ENCODE peak calls at places on chromosomes 16 and 17, in six cellular contexts. J, E, N, F, Q and U are unnamed samples.

GRCh38 chr17:62627904-62628603 is 584 bp downstream of the MRC2 start:
- DNase-seq in E (peak; percentile 53), N (peak; percentile 55), Q (no peak), J (peak; percentile 77), F (peak; percentile 55), U (peak; percentile 43)

GRCh38 chr17:11006530-11006929 is 168.6 kb upstream of the PIRT start:
- DNase-seq in Q (no peak), N (no peak), F (no peak), E (no peak), J (no peak), U (no peak)

GRCh38 chr17:10663231-10663630 is 6.1 kb upstream of the MYH3 start:
- DNase-seq in Q (no peak), F (no peak), J (no peak), N (no peak), E (no peak), U (no peak)

GRCh38 chr16:75377971-75378386 is 55.3 kb downstream of the CFDP1 start:
- DNase-seq in J (peak; percentile 95), E (peak; percentile 73), N (peak; percentile 18), Q (no peak), F (no peak), U (peak; percentile 84)

GRCh38 chr17:35359396-35359795 is 14.0 kb downstream of the SLFN11 start:
- DNase-seq in J (no peak), Q (no peak), N (no peak), F (no peak), E (no peak), U (no peak)

GRCh38 chr17:82602986-82603385 is 45.3 kb downstream of the WDR45B start:
- DNase-seq in J (no peak), F (no peak), Q (no peak), N (no peak), E (no peak), U (no peak)

GRCh38 chr16:86690970-86691369 is 112.6 kb downstream of the FOXL1 start:
- DNase-seq in J (no peak), E (no peak), Q (no peak), F (no peak), N (no peak), U (no peak)

GRCh38 chr17:39213852-39214251 is 11.9 kb downstream of the STAC2 start:
- DNase-seq in F (no peak), J (no peak), N (peak; percentile 76), Q (no peak), E (no peak), U (peak; percentile 44)

GRCh38 chr17:50043290-50044148 is 12.4 kb upstream of the ITGA3 start:
- DNase-seq in Q (no peak), E (no peak), N (no peak), F (no peak), J (no peak), U (no peak)

GRCh38 chr16:27924411-27925118 is 138.9 kb downstream of the GSG1L start:
- DNase-seq in J (no peak), E (no peak), N (no peak), F (no peak), Q (no peak), U (no peak)

GRCh38 chr17:7769854-7770253 is 52.3 kb downstream of the DNAH2 start:
- DNase-seq in F (no peak), J (no peak), Q (no peak), N (no peak), E (no peak), U (no peak)

GRCh38 chr17:56597495-56597990 is 4.0 kb downstream of the NOG start:
- DNase-seq in J (no peak), N (no peak), F (no peak), Q (peak; percentile 8), E (peak; percentile 57), U (peak; percentile 67)

GRCh38 chr16:26454102-26454501 is 612.6 kb upstream of the C16orf82 start:
- DNase-seq in Q (no peak), F (no peak), N (no peak), J (no peak), E (no peak), U (no peak)

GRCh38 chr17:64718058-64718457 is 56.0 kb upstream of the SMURF2 start:
- DNase-seq in E (no peak), N (no peak), F (no peak), J (no peak), Q (no peak), U (peak; percentile 49)

GRCh38 chr17:17358060-17358751 is 55.0 kb downstream of the NT5M start:
- DNase-seq in E (no peak), F (no peak), Q (no peak), J (no peak), N (no peak), U (no peak)

GRCh38 chr16:89363621-89364393 is 126.6 kb downstream of the ANKRD11 start:
- DNase-seq in N (peak; percentile 65), J (peak; percentile 84), F (no peak), E (peak; percentile 58), Q (peak; percentile 48), U (peak; percentile 77)

GRCh38 chr17:32798938-32799337 is 78.0 kb downstream of the MYO1D start:
- DNase-seq in Q (no peak), F (no peak), J (no peak), E (no peak), N (no peak), U (no peak)

GRCh38 chr17:47808830-47809480 is 12.6 kb downstream of the OSBPL7 start:
- DNase-seq in N (no peak), F (no peak), J (no peak), E (no peak), Q (no peak), U (no peak)

GRCh38 chr16:87461466-87461975 is 31.3 kb downstream of the ZCCHC14 start:
- DNase-seq in F (peak; percentile 84), E (peak; percentile 84), N (peak; percentile 94), J (peak; percentile 55), Q (peak; percentile 12), U (peak; percentile 97)

GRCh38 chr17:6496116-6496481 is 51.8 kb downstream of the PIMREG start:
- DNase-seq in Q (no peak), F (no peak), J (no peak), N (no peak), E (no peak), U (no peak)

GRCh38 chr16:58264007-58264406 is 30.8 kb downstream of the PRSS54 start:
- DNase-seq in F (no peak), J (no peak), Q (no peak), N (no peak), E (no peak), U (no peak)

GRCh38 chr16:51146256-51146924 is 4.7 kb downstream of the SALL1 start:
- DNase-seq in J (peak; percentile 59), E (no peak), Q (no peak), N (no peak), F (no peak), U (peak; percentile 70)